ENCODE peak calls at places on chromosomes 13 and 19, in six cellular contexts. H is SK-N-SH, W is PC-3, N is HCT116, B is neural progenitor cell, Q is MM.1S. D is an unnamed sample.

GRCh38 chr19:52665529-52665928 is 27.4 kb upstream of the ZNF83 start:
- DNase-seq in W (peak), B (no peak), Q (no peak), H (no peak), N (peak), D (peak)

GRCh38 chr13:25951831-25952230 is 100.0 kb downstream of the SHISA2 start:
- DNase-seq in N (no peak), Q (no peak), H (no peak), B (no peak), W (no peak), D (no peak)

GRCh38 chr13:34458756-34459462 is 483.2 kb upstream of the NBEA start:
- DNase-seq in H (no peak), B (no peak), W (no peak), N (no peak), Q (no peak), D (no peak)

GRCh38 chr19:12838182-12838890 is at the start of gene MAST1:
- DNase-seq in N (no peak), B (peak), Q (peak), W (peak), H (peak), D (peak)

GRCh38 chr19:56837892-56838679 is 2.4 kb downstream of the PEG3 start:
- DNase-seq in B (no peak), H (peak), N (no peak), W (peak), Q (no peak), D (peak)

GRCh38 chr19:11578342-11579142 is 1.1 kb upstream of the ACP5 start:
- DNase-seq in N (no peak), H (peak), W (no peak), B (peak), Q (no peak), D (no peak)

GRCh38 chr19:14118165-14119051 is 846 bp upstream of the PRKACA start:
- DNase-seq in Q (no peak), W (no peak), H (peak), N (no peak), B (peak), D (peak)

GRCh38 chr13:102974574-102975195 is 91.5 kb downstream of the SLC10A2 start:
- DNase-seq in H (no peak), Q (no peak), B (no peak), N (no peak), W (peak), D (no peak)

GRCh38 chr19:54096642-54097106 is 3.9 kb downstream of the OSCAR start:
- DNase-seq in H (no peak), Q (no peak), W (peak), N (peak), B (peak), D (peak)

GRCh38 chr19:3146677-3147100 is 10.9 kb downstream of the GNA15 start:
- DNase-seq in H (peak), B (peak), W (peak), Q (peak), N (no peak), D (no peak)

GRCh38 chr13:24127116-24127631 is 33.3 kb upstream of the SPATA13 start:
- DNase-seq in W (peak), N (no peak), B (no peak), Q (no peak), H (no peak), D (peak)

GRCh38 chr19:20879501-20879900 is 43.5 kb upstream of the ZNF85 start:
- DNase-seq in W (no peak), H (no peak), B (no peak), N (no peak), Q (no peak), D (no peak)

GRCh38 chr19:51251453-51251790 is 542 bp downstream of the SIGLECL1 start:
- DNase-seq in B (no peak), W (no peak), H (no peak), N (no peak), Q (no peak), D (no peak)

GRCh38 chr13:43786766-43787517 is at the start of gene ENOX1:
- DNase-seq in Q (peak), H (peak), W (peak), B (peak), N (peak), D (peak)

GRCh38 chr19:13492128-13492527 is 14.2 kb downstream of the CACNA1A start:
- DNase-seq in B (no peak), W (peak), Q (no peak), H (no peak), N (no peak), D (peak)

GRCh38 chr13:112066624-112067004 is 335 bp upstream of the SOX1 start:
- DNase-seq in H (peak), N (no peak), W (no peak), B (peak), Q (no peak), D (peak)

GRCh38 chr19:31448221-31448657 is 99.0 kb upstream of the TSHZ3 start:
- DNase-seq in N (no peak), H (peak), Q (no peak), B (no peak), W (no peak), D (peak)

GRCh38 chr19:46226438-46226973 is 3.0 kb upstream of the IGFL1 start:
- DNase-seq in H (no peak), N (no peak), W (peak), B (no peak), Q (no peak), D (no peak)

GRCh38 chr19:48966541-48967345 is 1.6 kb downstream of the FTL start:
- DNase-seq in B (peak), W (no peak), N (no peak), Q (no peak), H (no peak), D (peak)

GRCh38 chr13:20565120-20565736 is 1.7 kb upstream of the IFT88 start:
- DNase-seq in H (no peak), N (no peak), W (peak), Q (no peak), B (no peak), D (peak)

GRCh38 chr19:56294557-56294956 is 20.1 kb downstream of the ZSCAN5A start:
- DNase-seq in H (no peak), Q (no peak), N (no peak), W (peak), B (peak), D (no peak)

GRCh38 chr13:46720189-46720588 is 76.8 kb downstream of the ESD start:
- DNase-seq in N (no peak), Q (no peak), W (no peak), B (no peak), H (no peak), D (no peak)

GRCh38 chr13:57314897-57315520 is 148.0 kb downstream of the PRR20E start:
- DNase-seq in W (peak), H (no peak), B (peak), Q (no peak), N (no peak), D (no peak)

GRCh38 chr13:32897296-32897695 is 118.9 kb upstream of the KL start:
- DNase-seq in H (no peak), Q (no peak), W (no peak), B (no peak), N (no peak), D (no peak)

GRCh38 chr19:34336781-34337271 is 28.2 kb upstream of the GPI start:
- DNase-seq in B (peak), N (peak), H (peak), W (peak), Q (peak), D (peak)

GRCh38 chr19:19525611-19526380 is 2.9 kb upstream of the YJEFN3 start:
- DNase-seq in Q (no peak), H (no peak), B (no peak), W (no peak), N (no peak), D (no peak)

GRCh38 chr13:48819889-48820288 is 155.8 kb upstream of the FNDC3A start:
- DNase-seq in N (no peak), B (no peak), H (no peak), Q (no peak), W (peak), D (no peak)

GRCh38 chr19:48419158-48419920 is 25.9 kb downstream of the GRIN2D start:
- DNase-seq in H (peak), B (peak), Q (peak), W (peak), N (no peak), D (peak)

GRCh38 chr19:21848706-21849105 is 12.7 kb upstream of the ZNF43 start:
- DNase-seq in N (no peak), H (no peak), B (no peak), Q (no peak), W (peak), D (no peak)

GRCh38 chr13:111652676-111653075 is 332.2 kb downstream of the TEX29 start:
- DNase-seq in N (no peak), Q (no peak), H (no peak), B (no peak), W (no peak), D (no peak)

GRCh38 chr19:11152318-11153062 is 3.1 kb downstream of the SPC24 start:
- DNase-seq in H (no peak), W (peak), Q (no peak), N (no peak), B (no peak), D (peak)

GRCh38 chr19:49854861-49855263 is 3.9 kb downstream of the PTOV1 start:
- DNase-seq in W (no peak), Q (no peak), B (no peak), H (no peak), N (no peak), D (no peak)

GRCh38 chr19:19385131-19385899 is 20.2 kb upstream of the GATAD2A start:
- DNase-seq in B (peak), N (peak), W (peak), Q (peak), H (peak), D (peak)

GRCh38 chr13:113859311-113860050 is 4.4 kb downstream of the GAS6 start:
- DNase-seq in W (no peak), N (no peak), B (no peak), H (no peak), Q (peak), D (no peak)

GRCh38 chr13:113860579-113861432 is 3.1 kb downstream of the GAS6 start:
- DNase-seq in N (no peak), B (peak), H (no peak), Q (peak), W (peak), D (no peak)

GRCh38 chr13:113861433-113862030 is 2.3 kb downstream of the GAS6 start:
- DNase-seq in B (no peak), H (peak), Q (peak), W (no peak), N (no peak), D (no peak)

GRCh38 chr13:113862191-113862765 is 1.6 kb downstream of the GAS6 start:
- DNase-seq in B (no peak), W (no peak), N (no peak), Q (peak), H (no peak), D (no peak)

DNA sequence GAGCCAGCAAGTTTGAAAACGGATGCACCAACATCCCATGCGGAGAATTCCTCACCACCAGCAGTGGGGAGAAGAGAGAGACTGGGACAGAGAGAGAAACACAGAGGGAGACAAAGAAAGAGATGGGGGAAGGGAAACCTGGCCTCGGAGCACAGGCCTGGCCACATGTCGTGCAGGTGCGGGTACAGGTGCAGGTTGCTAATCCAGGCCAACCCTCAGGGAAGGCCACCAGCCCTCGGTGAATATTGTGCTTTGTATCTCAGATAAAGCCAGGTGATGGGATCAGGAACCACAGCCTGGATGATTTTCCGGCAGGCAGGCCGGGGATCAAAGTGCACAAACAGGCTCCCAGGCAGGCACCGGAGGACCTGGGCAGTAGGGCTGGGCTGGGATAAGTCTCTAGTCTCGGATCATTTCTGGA is 3.8 kb downstream of the GAS6 start:
- DNase-seq in Q (peak), B (no peak), H (no peak), W (no peak), N (no peak), D (no peak)
- H2AFZ ChIP-seq in Q (no peak), B (no peak), H (no peak), W (no peak), N (no peak), D (no peak)

DNA sequence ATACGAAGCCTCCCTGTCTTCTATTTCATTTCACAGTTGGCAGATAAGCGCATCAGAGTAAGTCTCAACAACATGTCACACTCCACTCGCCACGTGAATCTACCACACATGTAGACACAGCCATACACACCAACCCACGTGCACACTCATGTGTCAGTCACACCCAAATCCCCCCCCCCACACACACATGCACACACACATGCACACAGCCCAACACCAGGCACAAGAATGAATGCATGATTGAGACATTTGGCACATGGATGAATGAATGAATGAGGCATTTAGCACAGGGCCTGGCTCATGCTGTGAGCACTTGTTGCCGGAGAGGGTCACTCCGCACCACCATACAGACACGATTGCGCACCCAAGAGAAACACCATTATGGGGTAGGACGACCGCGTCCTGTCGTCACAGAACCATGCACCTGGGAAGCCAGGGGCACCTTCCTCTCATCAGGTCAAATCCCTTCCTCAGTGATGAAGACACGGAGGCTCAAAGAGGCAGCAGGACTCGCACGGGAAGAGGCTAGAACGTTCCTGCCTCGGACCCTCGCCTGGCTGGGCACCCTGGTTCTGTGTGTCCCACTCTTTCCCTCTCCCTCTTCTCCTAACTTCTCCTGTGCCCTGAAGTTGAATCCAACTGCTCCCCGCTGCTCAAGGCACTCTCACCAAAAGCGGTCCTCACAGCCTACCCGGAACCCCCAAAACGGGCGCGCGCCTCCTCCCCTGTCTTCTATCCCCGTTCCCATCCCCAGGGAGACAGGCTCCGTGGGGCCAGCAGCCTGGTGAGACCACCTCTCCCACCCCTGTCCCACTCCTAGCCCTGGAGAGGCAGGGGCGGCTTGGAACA is 1.4 kb downstream of the MEIS3 start:
- DNase-seq in B (peak), W (no peak), Q (no peak), N (no peak), H (peak), D (peak)
- H3K9ac ChIP-seq in B (no peak), W (no peak), Q (no peak), N (peak), H (peak), D (peak)

GRCh38 chr13:50969691-50970090 is 60.1 kb downstream of the RNASEH2B start:
- DNase-seq in W (no peak), B (peak), H (no peak), Q (peak), N (no peak), D (no peak)
- TF ChIP-seq EZH2phosphoT487 in W (no peak), B (no peak), H (no peak), Q (no peak), N (no peak), D (no peak)

GRCh38 chr19:1364070-1364719 is 19.5 kb upstream of the NDUFS7 start:
- DNase-seq in B (no peak), Q (no peak), W (no peak), N (no peak), H (no peak), D (peak)
- H2AFZ ChIP-seq in B (no peak), Q (no peak), W (no peak), N (no peak), H (no peak), D (no peak)